ENCODE peak calls at places on chromosomes 6 and 20, in seven cellular contexts. One of them, this sample, is unnamed.

GRCh38 chr6:161406633-161407032 is 132.8 kb upstream of the AGPAT4 start:
- DNase-seq in psoas muscle: no peak
- DNase-seq in nephron progenitor cell: no peak
- DNase-seq in upper lobe of right lung: no peak
- DNase-seq in CD8-positive, alpha-beta T cell: no peak
- DNase-seq in astrocyte of the spinal cord: peak
- DNase-seq in endothelial cell: no peak
- DNase-seq in this sample: no peak

GRCh38 chr6:116158641-116159040 is 32.7 kb upstream of the COL10A1 start:
- DNase-seq in psoas muscle: no peak
- DNase-seq in nephron progenitor cell: no peak
- DNase-seq in upper lobe of right lung: no peak
- DNase-seq in CD8-positive, alpha-beta T cell: no peak
- DNase-seq in astrocyte of the spinal cord: peak
- DNase-seq in endothelial cell: no peak
- DNase-seq in this sample: no peak

GRCh38 chr20:8424010-8424409 is 291.9 kb downstream of the PLCB1 start:
- DNase-seq in psoas muscle: no peak
- DNase-seq in nephron progenitor cell: no peak
- DNase-seq in upper lobe of right lung: no peak
- DNase-seq in CD8-positive, alpha-beta T cell: no peak
- DNase-seq in astrocyte of the spinal cord: peak
- DNase-seq in endothelial cell: no peak
- DNase-seq in this sample: no peak

GRCh38 chr6:101398716-101399626 is 5.5 kb downstream of the GRIK2 start:
- DNase-seq in psoas muscle: no peak
- DNase-seq in nephron progenitor cell: peak
- DNase-seq in upper lobe of right lung: no peak
- DNase-seq in CD8-positive, alpha-beta T cell: no peak
- DNase-seq in astrocyte of the spinal cord: no peak
- DNase-seq in endothelial cell: peak
- DNase-seq in this sample: no peak

GRCh38 chr6:129517288-129517687 is 192.7 kb downstream of the ARHGAP18 start:
- DNase-seq in psoas muscle: no peak
- DNase-seq in nephron progenitor cell: no peak
- DNase-seq in upper lobe of right lung: no peak
- DNase-seq in CD8-positive, alpha-beta T cell: no peak
- DNase-seq in astrocyte of the spinal cord: no peak
- DNase-seq in endothelial cell: no peak
- DNase-seq in this sample: no peak

GRCh38 chr6:117142995-117143394 is 122.4 kb upstream of the VGLL2 start:
- DNase-seq in psoas muscle: no peak
- DNase-seq in nephron progenitor cell: no peak
- DNase-seq in upper lobe of right lung: no peak
- DNase-seq in CD8-positive, alpha-beta T cell: no peak
- DNase-seq in astrocyte of the spinal cord: no peak
- DNase-seq in endothelial cell: no peak
- DNase-seq in this sample: no peak

GRCh38 chr6:154252676-154253075 is 103.9 kb downstream of the IPCEF1 start:
- DNase-seq in psoas muscle: no peak
- DNase-seq in nephron progenitor cell: no peak
- DNase-seq in upper lobe of right lung: no peak
- DNase-seq in CD8-positive, alpha-beta T cell: no peak
- DNase-seq in astrocyte of the spinal cord: no peak
- DNase-seq in endothelial cell: no peak
- DNase-seq in this sample: no peak

GRCh38 chr20:4812641-4813075 is 90.9 kb downstream of the PRND start:
- DNase-seq in psoas muscle: no peak
- DNase-seq in nephron progenitor cell: no peak
- DNase-seq in upper lobe of right lung: no peak
- DNase-seq in CD8-positive, alpha-beta T cell: no peak
- DNase-seq in astrocyte of the spinal cord: no peak
- DNase-seq in endothelial cell: no peak
- DNase-seq in this sample: no peak

GRCh38 chr20:49724637-49725606 is 11.2 kb upstream of the B4GALT5 start:
- DNase-seq in psoas muscle: peak
- DNase-seq in nephron progenitor cell: peak
- DNase-seq in upper lobe of right lung: no peak
- DNase-seq in CD8-positive, alpha-beta T cell: no peak
- DNase-seq in astrocyte of the spinal cord: no peak
- DNase-seq in endothelial cell: no peak
- DNase-seq in this sample: no peak

GRCh38 chr6:134866563-134866962 is 83.3 kb downstream of the ALDH8A1 start:
- DNase-seq in psoas muscle: no peak
- DNase-seq in nephron progenitor cell: no peak
- DNase-seq in upper lobe of right lung: no peak
- DNase-seq in CD8-positive, alpha-beta T cell: no peak
- DNase-seq in astrocyte of the spinal cord: no peak
- DNase-seq in endothelial cell: no peak
- DNase-seq in this sample: no peak

GRCh38 chr20:62656919-62657635 is 14.8 kb downstream of the SLCO4A1 start:
- DNase-seq in psoas muscle: no peak
- DNase-seq in nephron progenitor cell: no peak
- DNase-seq in upper lobe of right lung: no peak
- DNase-seq in CD8-positive, alpha-beta T cell: no peak
- DNase-seq in astrocyte of the spinal cord: no peak
- DNase-seq in endothelial cell: no peak
- DNase-seq in this sample: no peak

GRCh38 chr20:4173142-4173541 is 157.8 kb upstream of the RNF24 start:
- DNase-seq in psoas muscle: no peak
- DNase-seq in nephron progenitor cell: no peak
- DNase-seq in upper lobe of right lung: no peak
- DNase-seq in CD8-positive, alpha-beta T cell: no peak
- DNase-seq in astrocyte of the spinal cord: no peak
- DNase-seq in endothelial cell: no peak
- DNase-seq in this sample: no peak

GRCh38 chr6:130693944-130694343 is 133.3 kb upstream of the SMLR1 start:
- DNase-seq in psoas muscle: no peak
- DNase-seq in nephron progenitor cell: no peak
- DNase-seq in upper lobe of right lung: no peak
- DNase-seq in CD8-positive, alpha-beta T cell: no peak
- DNase-seq in astrocyte of the spinal cord: no peak
- DNase-seq in endothelial cell: no peak
- DNase-seq in this sample: no peak

GRCh38 chr6:89022747-89023289 is 57.7 kb upstream of the PNRC1 start:
- DNase-seq in psoas muscle: no peak
- DNase-seq in nephron progenitor cell: no peak
- DNase-seq in upper lobe of right lung: no peak
- DNase-seq in CD8-positive, alpha-beta T cell: no peak
- DNase-seq in astrocyte of the spinal cord: peak
- DNase-seq in endothelial cell: no peak
- DNase-seq in this sample: no peak

GRCh38 chr20:1832634-1833033 is 62.6 kb upstream of the SIRPA start:
- DNase-seq in psoas muscle: no peak
- DNase-seq in nephron progenitor cell: no peak
- DNase-seq in upper lobe of right lung: no peak
- DNase-seq in CD8-positive, alpha-beta T cell: no peak
- DNase-seq in astrocyte of the spinal cord: no peak
- DNase-seq in endothelial cell: no peak
- DNase-seq in this sample: no peak

GRCh38 chr20:56515657-56516381 is 8.7 kb upstream of the FAM209A start:
- DNase-seq in psoas muscle: no peak
- DNase-seq in nephron progenitor cell: no peak
- DNase-seq in upper lobe of right lung: no peak
- DNase-seq in CD8-positive, alpha-beta T cell: no peak
- DNase-seq in astrocyte of the spinal cord: peak
- DNase-seq in endothelial cell: no peak
- DNase-seq in this sample: no peak

DNA sequence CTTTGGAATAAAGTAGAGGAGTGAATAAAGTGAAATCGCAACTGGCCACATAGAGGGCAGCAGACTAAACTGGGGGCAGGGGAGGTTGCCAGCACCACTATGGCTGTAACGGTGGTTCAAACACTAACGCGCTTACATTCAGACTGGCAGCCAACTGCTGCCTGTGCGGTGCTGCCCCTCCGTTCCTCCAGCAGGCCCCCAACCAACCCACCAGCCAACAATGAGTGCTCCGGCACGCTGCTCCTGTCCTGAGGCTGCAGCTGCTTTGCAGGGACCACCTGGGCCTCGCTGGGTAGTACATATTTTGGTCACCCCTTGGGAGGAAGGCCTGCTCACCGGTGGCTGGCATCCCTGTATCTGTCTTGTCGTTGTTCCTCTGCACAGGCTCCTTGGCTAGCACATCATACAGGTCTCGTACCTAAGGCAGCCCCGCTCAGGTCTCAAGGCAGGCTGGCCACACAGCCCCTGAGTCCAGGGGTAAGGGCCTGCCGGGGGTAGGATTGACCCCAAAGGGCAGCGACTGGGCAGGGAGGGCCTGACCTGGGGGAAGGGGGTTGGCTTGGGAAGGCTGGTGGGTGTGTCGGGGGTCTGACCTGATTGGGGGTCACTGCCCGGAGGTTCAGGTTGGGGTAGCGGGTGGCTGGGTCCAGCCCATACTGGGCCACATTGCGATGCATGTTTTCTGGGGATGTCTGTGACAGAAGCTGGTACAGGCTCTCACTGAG is 6.3 kb downstream of the MICAL1 start:
- DNase-seq in psoas muscle: no peak
- DNase-seq in nephron progenitor cell: no peak
- DNase-seq in upper lobe of right lung: no peak
- DNase-seq in CD8-positive, alpha-beta T cell: no peak
- DNase-seq in astrocyte of the spinal cord: no peak
- DNase-seq in endothelial cell: no peak
- DNase-seq in this sample: no peak
- TF ChIP-seq CTCF in psoas muscle: no peak
- TF ChIP-seq CTCF in nephron progenitor cell: no peak
- TF ChIP-seq CTCF in upper lobe of right lung: no peak
- TF ChIP-seq CTCF in CD8-positive, alpha-beta T cell: no peak
- TF ChIP-seq CTCF in astrocyte of the spinal cord: no peak
- TF ChIP-seq CTCF in endothelial cell: no peak
- TF ChIP-seq CTCF in this sample: no peak

DNA sequence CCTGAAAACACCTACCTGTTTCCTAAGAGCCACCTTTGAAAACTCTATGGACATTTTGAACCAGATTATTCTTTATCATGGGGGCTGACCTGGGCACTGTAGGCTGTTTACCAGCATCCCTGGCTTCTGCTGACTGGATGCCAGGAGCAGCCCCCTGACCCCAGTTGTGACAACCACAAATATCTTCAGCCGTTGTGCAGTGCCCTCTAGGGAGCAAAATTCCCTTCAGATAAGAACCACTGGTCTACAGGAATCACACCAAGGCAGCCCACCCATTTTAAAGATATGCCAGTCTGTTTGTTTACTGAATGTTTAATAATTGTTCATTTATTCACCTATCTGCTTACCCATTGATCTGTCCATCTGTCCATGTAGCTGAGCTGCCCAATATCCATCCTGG is 276.9 kb downstream of the NRN1 start:
- DNase-seq in psoas muscle: no peak
- DNase-seq in nephron progenitor cell: no peak
- DNase-seq in upper lobe of right lung: no peak
- DNase-seq in CD8-positive, alpha-beta T cell: no peak
- DNase-seq in astrocyte of the spinal cord: no peak
- DNase-seq in endothelial cell: no peak
- DNase-seq in this sample: no peak
- TF ChIP-seq CTCF in psoas muscle: no peak
- TF ChIP-seq CTCF in nephron progenitor cell: no peak
- TF ChIP-seq CTCF in upper lobe of right lung: no peak
- TF ChIP-seq CTCF in CD8-positive, alpha-beta T cell: no peak
- TF ChIP-seq CTCF in astrocyte of the spinal cord: peak
- TF ChIP-seq CTCF in endothelial cell: no peak
- TF ChIP-seq CTCF in this sample: no peak

GRCh38 chr6:85130743-85131142 is 319.1 kb upstream of the NT5E start:
- DNase-seq in psoas muscle: no peak
- DNase-seq in nephron progenitor cell: no peak
- DNase-seq in upper lobe of right lung: no peak
- DNase-seq in CD8-positive, alpha-beta T cell: no peak
- DNase-seq in astrocyte of the spinal cord: peak
- DNase-seq in endothelial cell: no peak
- DNase-seq in this sample: no peak

GRCh38 chr6:85132091-85132490 is 317.8 kb upstream of the NT5E start:
- DNase-seq in psoas muscle: no peak
- DNase-seq in nephron progenitor cell: no peak
- DNase-seq in upper lobe of right lung: no peak
- DNase-seq in CD8-positive, alpha-beta T cell: no peak
- DNase-seq in astrocyte of the spinal cord: no peak
- DNase-seq in endothelial cell: no peak
- DNase-seq in this sample: no peak

GRCh38 chr6:85136310-85136709 is 313.6 kb upstream of the NT5E start:
- DNase-seq in psoas muscle: no peak
- DNase-seq in nephron progenitor cell: no peak
- DNase-seq in upper lobe of right lung: no peak
- DNase-seq in CD8-positive, alpha-beta T cell: no peak
- DNase-seq in astrocyte of the spinal cord: no peak
- DNase-seq in endothelial cell: no peak
- DNase-seq in this sample: no peak

GRCh38 chr6:85129881-85130280 is 320.0 kb upstream of the NT5E start:
- DNase-seq in psoas muscle: no peak
- DNase-seq in nephron progenitor cell: no peak
- DNase-seq in upper lobe of right lung: no peak
- DNase-seq in CD8-positive, alpha-beta T cell: no peak
- DNase-seq in astrocyte of the spinal cord: no peak
- DNase-seq in endothelial cell: no peak
- DNase-seq in this sample: no peak

DNA sequence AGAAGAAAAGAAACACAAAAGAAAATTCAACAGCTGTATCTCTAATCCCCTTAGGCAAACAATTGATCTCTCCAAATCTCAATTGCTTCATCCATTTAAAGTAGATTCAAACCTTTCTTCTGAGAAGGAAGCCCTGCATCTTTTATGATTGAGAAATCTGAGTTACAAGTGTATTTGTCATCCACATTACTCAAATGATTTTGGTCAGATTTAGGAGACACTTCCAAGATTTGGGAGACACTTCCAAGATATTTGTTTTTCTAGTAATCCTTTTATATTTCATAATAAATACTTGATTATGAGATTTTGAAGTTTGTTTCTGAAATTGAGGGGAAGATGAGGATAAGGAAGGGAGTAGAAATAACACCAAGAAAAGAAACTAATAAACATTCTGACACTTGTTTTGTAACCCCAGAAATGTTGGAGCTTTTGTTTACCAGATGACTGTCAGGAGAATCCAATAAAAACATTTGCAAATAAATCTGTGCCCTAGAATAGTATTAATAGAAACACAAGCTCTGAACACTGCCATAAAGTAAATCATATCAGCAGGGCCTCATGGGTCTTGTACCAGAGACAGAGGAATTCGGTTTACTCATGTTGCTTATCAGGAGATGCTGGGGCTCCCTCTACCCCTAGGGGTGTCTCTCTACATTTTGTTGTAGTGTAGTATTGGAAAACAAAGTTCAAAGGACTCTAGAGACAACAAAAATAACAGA is 314.3 kb upstream of the NT5E start:
- DNase-seq in psoas muscle: no peak
- DNase-seq in nephron progenitor cell: no peak
- DNase-seq in upper lobe of right lung: no peak
- DNase-seq in CD8-positive, alpha-beta T cell: no peak
- DNase-seq in astrocyte of the spinal cord: no peak
- DNase-seq in endothelial cell: no peak
- DNase-seq in this sample: no peak
- TF ChIP-seq CTCF in psoas muscle: no peak
- TF ChIP-seq CTCF in nephron progenitor cell: no peak
- TF ChIP-seq CTCF in upper lobe of right lung: no peak
- TF ChIP-seq CTCF in CD8-positive, alpha-beta T cell: no peak
- TF ChIP-seq CTCF in astrocyte of the spinal cord: no peak
- TF ChIP-seq CTCF in endothelial cell: no peak
- TF ChIP-seq CTCF in this sample: no peak

DNA sequence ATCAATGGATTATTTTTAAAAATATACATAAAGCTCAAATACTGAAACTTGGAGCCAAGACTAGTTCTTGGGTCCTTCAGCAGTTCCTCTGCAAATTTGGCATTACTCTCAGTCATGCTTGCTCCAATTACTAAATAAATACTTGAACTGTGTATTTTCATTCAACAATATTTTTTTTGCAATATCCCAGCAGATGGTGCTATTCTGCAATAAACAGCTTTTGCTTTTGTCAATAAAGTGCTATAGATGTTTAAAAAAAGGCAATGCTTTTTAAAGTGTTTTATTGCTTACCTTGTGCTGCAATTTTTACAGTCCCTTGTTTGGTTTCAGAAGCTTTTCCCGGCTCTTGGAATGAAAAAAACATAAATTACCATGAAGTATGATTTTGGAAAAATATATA is 243.4 kb downstream of the TRDN start:
- DNase-seq in psoas muscle: no peak
- DNase-seq in nephron progenitor cell: no peak
- DNase-seq in upper lobe of right lung: no peak
- DNase-seq in CD8-positive, alpha-beta T cell: no peak
- DNase-seq in astrocyte of the spinal cord: peak
- DNase-seq in endothelial cell: no peak
- DNase-seq in this sample: no peak
- TF ChIP-seq CTCF in psoas muscle: peak
- TF ChIP-seq CTCF in nephron progenitor cell: no peak
- TF ChIP-seq CTCF in upper lobe of right lung: peak
- TF ChIP-seq CTCF in CD8-positive, alpha-beta T cell: no peak
- TF ChIP-seq CTCF in astrocyte of the spinal cord: peak
- TF ChIP-seq CTCF in endothelial cell: peak
- TF ChIP-seq CTCF in this sample: no peak

This sample was measured in GM13976.